ENCODE peak calls at places on chromosomes 4 and X, in five cellular contexts. F, M, O, H and C are unnamed samples.

GRCh38 chr4:11428701-11429571 is at the start of gene HS3ST1:
- DNase-seq in F (peak; percentile 75), M (peak; percentile 90), O (peak; percentile 61), H (peak; percentile 40), C (peak; percentile 81)

GRCh38 chr4:1082215-1083182 is 30.9 kb downstream of the RNF212 start:
- DNase-seq in F (no peak), M (peak; percentile 15), O (no peak), H (no peak), C (no peak)

GRCh38 chr4:82517043-82517442 is 44.7 kb downstream of the TMEM150C start:
- DNase-seq in F (no peak), M (no peak), O (no peak), H (no peak), C (no peak)

GRCh38 chr4:123826896-123827295 is 430.3 kb downstream of the SPRY1 start:
- DNase-seq in F (no peak), M (no peak), O (no peak), H (no peak), C (no peak)

GRCh38 chrX:150774798-150775568 is 81.8 kb downstream of the MTMR1 start:
- DNase-seq in F (no peak), M (no peak), O (no peak), H (no peak), C (no peak)

GRCh38 chr4:6339818-6340445 is 70.3 kb downstream of the WFS1 start:
- DNase-seq in F (no peak), M (no peak), O (no peak), H (no peak), C (no peak)

GRCh38 chr4:144190009-144190408 is 49.5 kb upstream of the GYPA start:
- DNase-seq in F (no peak), M (no peak), O (no peak), H (no peak), C (no peak)

GRCh38 chr4:88137112-88137511 is 21.3 kb downstream of the ABCG2 start:
- DNase-seq in F (no peak), M (no peak), O (no peak), H (no peak), C (no peak)

GRCh38 chrX:37846141-37846540 is 1.2 kb downstream of the DYNLT3 start:
- DNase-seq in F (no peak), M (no peak), O (no peak), H (no peak), C (no peak)

GRCh38 chr4:15779336-15779735 is 1.2 kb downstream of the CD38 start:
- DNase-seq in F (peak; percentile 11), M (peak; percentile 51), O (no peak), H (no peak), C (no peak)

GRCh38 chrX:136159615-136160025 is 12.3 kb downstream of the FHL1 start:
- DNase-seq in F (no peak), M (no peak), O (no peak), H (no peak), C (no peak)

GRCh38 chrX:124239911-124240310 is 92.5 kb upstream of the TEX13D start:
- DNase-seq in F (no peak), M (no peak), O (peak; percentile 32), H (no peak), C (no peak)

GRCh38 chr4:190020790-190021717 is 6.0 kb downstream of the FRG2 start:
- DNase-seq in F (no peak), M (peak; percentile 79), O (no peak), H (no peak), C (no peak)

GRCh38 chrX:123648028-123648810 is 84.6 kb downstream of the THOC2 start:
- DNase-seq in F (peak; percentile 35), M (peak; percentile 81), O (peak; percentile 3), H (no peak), C (no peak)